ENCODE peak calls at places on chromosomes 1 and 21, in eight cellular contexts. F is IMR-90, Y is tibial nerve, N is breast epithelium, O is right lobe of liver, Z is adrenal gland, E is ovary, H is A549. K is an unnamed sample.

GRCh38 chr1:54850737-54851136 is 36.3 kb downstream of the DHCR24 start:
- DNase-seq in F (peak), Y (peak), N (no peak), O (no peak), Z (peak), E (peak), H (no peak), K (no peak)

GRCh38 chr1:39006287-39006686 is 15.2 kb downstream of the AKIRIN1 start:
- DNase-seq in F (no peak), Y (no peak), N (no peak), O (no peak), Z (no peak), E (no peak), H (no peak), K (no peak)

GRCh38 chr1:92795166-92795565 is 10.3 kb upstream of the EVI5 start:
- DNase-seq in F (peak), Y (no peak), N (no peak), O (no peak), Z (no peak), E (no peak), H (no peak), K (no peak)

GRCh38 chr1:75203415-75204277 is 69.5 kb downstream of the LHX8 start:
- DNase-seq in F (peak), Y (peak), N (no peak), O (no peak), Z (peak), E (no peak), H (peak), K (no peak)

GRCh38 chr1:117566556-117566955 is 39.3 kb upstream of the TENT5C start:
- DNase-seq in F (no peak), Y (no peak), N (no peak), O (no peak), Z (no peak), E (no peak), H (no peak), K (no peak)

GRCh38 chr1:178628637-178629548 is 96.2 kb upstream of the RALGPS2 start:
- DNase-seq in F (peak), Y (no peak), N (no peak), O (no peak), Z (no peak), E (no peak), H (no peak), K (no peak)

GRCh38 chr1:243236604-243237252 is 18.4 kb downstream of the CEP170 start:
- DNase-seq in F (no peak), Y (no peak), N (no peak), O (no peak), Z (no peak), E (no peak), H (no peak), K (no peak)

GRCh38 chr1:109161836-109162606 is 48.1 kb downstream of the ELAPOR1 start:
- DNase-seq in F (peak), Y (peak), N (no peak), O (no peak), Z (peak), E (no peak), H (no peak), K (peak)

GRCh38 chr1:6625579-6626149 is 996 bp downstream of the THAP3 start:
- DNase-seq in F (peak), Y (no peak), N (no peak), O (no peak), Z (peak), E (no peak), H (peak), K (no peak)

GRCh38 chr1:200969726-200970521 is 53.6 kb downstream of the KIF21B start:
- DNase-seq in F (no peak), Y (no peak), N (no peak), O (no peak), Z (no peak), E (no peak), H (no peak), K (no peak)

GRCh38 chr21:42468511-42469131 is 27.4 kb downstream of the RSPH1 start:
- DNase-seq in F (no peak), Y (no peak), N (no peak), O (peak), Z (no peak), E (no peak), H (no peak), K (peak)

GRCh38 chr1:232481091-232481490 is 148.8 kb downstream of the SIPA1L2 start:
- DNase-seq in F (no peak), Y (no peak), N (no peak), O (no peak), Z (no peak), E (no peak), H (no peak), K (no peak)

GRCh38 chr1:30450148-30450817 is 273.1 kb downstream of the MATN1 start:
- DNase-seq in F (no peak), Y (no peak), N (no peak), O (no peak), Z (no peak), E (no peak), H (no peak), K (no peak)

GRCh38 chr1:233294991-233295774 is at the start of gene PCNX2:
- DNase-seq in F (peak), Y (no peak), N (no peak), O (no peak), Z (peak), E (peak), H (peak), K (peak)

GRCh38 chr1:212983482-212983881 is 32.2 kb downstream of the ANGEL2 start:
- DNase-seq in F (no peak), Y (no peak), N (no peak), O (no peak), Z (no peak), E (no peak), H (no peak), K (no peak)
- TF ChIP-seq POLR2A in F (no peak), Y (no peak), N (no peak), O (no peak), Z (no peak), E (no peak), H (no peak), K (no peak)

GRCh38 chr1:155981266-155982088 is 3.1 kb upstream of the ARHGEF2 start:
- DNase-seq in F (peak), Y (no peak), N (no peak), O (no peak), Z (no peak), E (no peak), H (no peak), K (no peak)

GRCh38 chr1:155979525-155980343 is 1.4 kb upstream of the ARHGEF2 start:
- DNase-seq in F (no peak), Y (no peak), N (no peak), O (no peak), Z (no peak), E (no peak), H (no peak), K (no peak)

GRCh38 chr1:155983191-155984023 is 5.1 kb upstream of the ARHGEF2 start:
- DNase-seq in F (peak), Y (peak), N (no peak), O (no peak), Z (no peak), E (peak), H (no peak), K (no peak)

GRCh38 chr1:155984341-155984740 is 6.0 kb upstream of the ARHGEF2 start:
- DNase-seq in F (no peak), Y (no peak), N (no peak), O (no peak), Z (no peak), E (no peak), H (no peak), K (no peak)

GRCh38 chr1:155982106-155982505 is 3.8 kb upstream of the ARHGEF2 start:
- DNase-seq in F (no peak), Y (no peak), N (no peak), O (no peak), Z (no peak), E (no peak), H (no peak), K (no peak)
- H3K4me3 ChIP-seq in F (peak), Y (no peak), N (peak), O (no peak), Z (no peak), E (no peak), H (peak), K (no peak)

GRCh38 chr1:99969729-99970591 is at the start of gene SLC35A3:
- DNase-seq in F (peak), Y (peak), N (peak), O (peak), Z (peak), E (peak), H (peak), K (peak)
- TF ChIP-seq POLR2A in F (peak), Y (no peak), N (no peak), O (peak), Z (no peak), E (no peak), H (peak), K (peak)

DNA sequence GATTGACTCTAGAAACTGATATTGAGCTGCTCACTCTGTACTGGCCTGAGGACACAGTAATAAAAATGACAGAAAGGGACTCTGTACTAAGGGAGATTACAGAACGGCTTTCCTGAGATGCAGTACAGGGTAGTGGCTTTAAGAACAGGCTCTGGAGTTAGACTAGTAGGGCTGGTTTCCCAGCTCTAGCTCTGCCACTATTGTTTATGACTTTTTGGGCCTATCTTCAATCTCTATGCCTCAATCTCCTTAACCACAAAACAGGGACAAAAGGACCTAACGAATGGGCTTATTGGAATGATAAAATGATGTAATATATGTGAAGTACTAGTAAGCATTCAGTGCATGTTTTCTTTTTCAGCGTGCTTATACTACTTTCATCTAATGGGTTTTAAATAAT is 1.4 kb downstream of the DEPDC1 start:
- DNase-seq in F (no peak), Y (no peak), N (no peak), O (no peak), Z (no peak), E (no peak), H (no peak), K (no peak)
- H3K4me3 ChIP-seq in F (peak), Y (no peak), N (no peak), O (no peak), Z (no peak), E (no peak), H (peak), K (no peak)